ENCODE peak calls at places on chromosome 14, in eight cellular contexts. W is OCI-LY7, A is NB4, N is ovary, Q is brain microvascular endothelial cell, F is HCT116, B is AG04449, V is foreskin fibroblast. O is an unnamed sample.

GRCh38 chr14:85308531-85309300 is 221.2 kb upstream of the FLRT2 start:
- DNase-seq in W (no peak), A (no peak), N (no peak), Q (peak; percentile 57), F (no peak), B (no peak), V (no peak), O (no peak)

GRCh38 chr14:35331605-35332516 is 39.7 kb downstream of the PSMA6 start:
- DNase-seq in W (no peak), A (no peak), N (peak; percentile 60), Q (peak; percentile 40), F (peak; percentile 49), B (no peak), V (peak; percentile 55), O (no peak)

GRCh38 chr14:71314717-71315116 is 407.5 kb downstream of the PCNX1 start:
- DNase-seq in W (no peak), A (no peak), N (no peak), Q (no peak), F (no peak), B (no peak), V (no peak), O (no peak)

GRCh38 chr14:81767266-81767987 is 233.8 kb upstream of the SEL1L start:
- DNase-seq in W (no peak), A (peak; percentile 48), N (no peak), Q (no peak), F (no peak), B (no peak), V (no peak), O (no peak)

GRCh38 chr14:80518173-80518572 is 306.9 kb upstream of the DIO2 start:
- DNase-seq in W (no peak), A (no peak), N (no peak), Q (no peak), F (no peak), B (no peak), V (no peak), O (no peak)

GRCh38 chr14:34873591-34874385 is 1.4 kb downstream of the BAZ1A start:
- DNase-seq in W (peak; percentile 90), A (peak; percentile 98), N (peak; percentile 72), Q (no peak), F (peak; percentile 54), B (no peak), V (peak; percentile 90), O (no peak)

GRCh38 chr14:32102152-32102787 is 25.2 kb downstream of the ARHGAP5 start:
- DNase-seq in W (no peak), A (no peak), N (no peak), Q (no peak), F (no peak), B (no peak), V (no peak), O (no peak)

GRCh38 chr14:79197516-79197915 is 1013.8 kb downstream of the DIO2 start:
- DNase-seq in W (no peak), A (no peak), N (no peak), Q (no peak), F (no peak), B (no peak), V (no peak), O (no peak)

GRCh38 chr14:82710257-82710841 is 1176.7 kb upstream of the SEL1L start:
- DNase-seq in W (peak; percentile 54), A (peak; percentile 71), N (peak; percentile 56), Q (peak; percentile 34), F (peak; percentile 3), B (no peak), V (peak; percentile 81), O (peak; percentile 61)

GRCh38 chr14:77158175-77158908 is 16.8 kb upstream of the ZDHHC22 start:
- DNase-seq in W (no peak), A (no peak), N (no peak), Q (peak; percentile 57), F (no peak), B (peak; percentile 14), V (peak; percentile 83), O (no peak)

GRCh38 chr14:76772300-76773187 is 11.3 kb downstream of the VASH1 start:
- DNase-seq in W (no peak), A (peak; percentile 79), N (peak; percentile 86), Q (peak; percentile 64), F (no peak), B (no peak), V (peak; percentile 60), O (no peak)

GRCh38 chr14:35231207-35231755 is 60.9 kb upstream of the PSMA6 start:
- DNase-seq in W (no peak), A (no peak), N (no peak), Q (no peak), F (no peak), B (no peak), V (no peak), O (no peak)

GRCh38 chr14:52900731-52901130 is 50.1 kb downstream of the FERMT2 start:
- DNase-seq in W (no peak), A (no peak), N (no peak), Q (no peak), F (no peak), B (no peak), V (no peak), O (no peak)

GRCh38 chr14:68109132-68109531 is 289.6 kb downstream of the RAD51B start:
- DNase-seq in W (no peak), A (no peak), N (no peak), Q (no peak), F (no peak), B (no peak), V (peak; percentile 70), O (no peak)

GRCh38 chr14:68112456-68112855 is 292.9 kb downstream of the RAD51B start:
- DNase-seq in W (no peak), A (no peak), N (no peak), Q (no peak), F (no peak), B (no peak), V (peak; percentile 52), O (no peak)

GRCh38 chr14:68113328-68113930 is 293.9 kb downstream of the RAD51B start:
- DNase-seq in W (no peak), A (no peak), N (no peak), Q (no peak), F (no peak), B (no peak), V (no peak), O (no peak)

GRCh38 chr14:68110989-68111704 is 291.6 kb downstream of the RAD51B start:
- DNase-seq in W (no peak), A (no peak), N (no peak), Q (no peak), F (no peak), B (no peak), V (peak; percentile 20), O (no peak)

GRCh38 chr14:68111733-68112270 is 292.2 kb downstream of the RAD51B start:
- DNase-seq in W (no peak), A (no peak), N (no peak), Q (no peak), F (no peak), B (no peak), V (no peak), O (no peak)
- H3K4me3 ChIP-seq in W (no peak overlapping the region), A (no peak overlapping the region), N (no peak overlapping the region), Q (no peak overlapping the region), F (no peak overlapping the region), B (no peak overlapping the region), V (no peak overlapping the region), O (no peak overlapping the region)

GRCh38 chr14:88476825-88477224 is 78.0 kb downstream of the PTPN21 start:
- DNase-seq in W (no peak), A (no peak), N (no peak), Q (no peak), F (no peak), B (no peak), V (no peak), O (no peak)

GRCh38 chr14:88477513-88478250 is 77.1 kb downstream of the PTPN21 start:
- DNase-seq in W (no peak), A (no peak), N (no peak), Q (no peak), F (no peak), B (no peak), V (peak; percentile 39), O (no peak)

GRCh38 chr14:88473791-88474190 is 81.0 kb downstream of the PTPN21 start:
- DNase-seq in W (no peak), A (no peak), N (no peak), Q (no peak), F (no peak), B (no peak), V (no peak), O (no peak)

GRCh38 chr14:88478931-88479330 is 75.9 kb downstream of the PTPN21 start:
- DNase-seq in W (no peak), A (no peak), N (no peak), Q (no peak), F (no peak), B (no peak), V (no peak), O (no peak)

GRCh38 chr14:88476375-88476774 is 78.4 kb downstream of the PTPN21 start:
- DNase-seq in W (no peak), A (no peak), N (no peak), Q (no peak), F (no peak), B (no peak), V (no peak), O (no peak)
- TF ChIP-seq CTCF in W (no peak), A (no peak), N (no peak), Q (no peak), F (no peak), B (no peak), V (no peak), O (no peak)

GRCh38 chr14:101858791-101859537 is 97.5 kb downstream of the PPP2R5C start:
- DNase-seq in W (no peak), A (no peak), N (no peak), Q (no peak), F (no peak), B (no peak), V (no peak), O (no peak)

GRCh38 chr14:101859916-101860315 is 98.4 kb downstream of the PPP2R5C start:
- DNase-seq in W (no peak), A (no peak), N (no peak), Q (no peak), F (no peak), B (no peak), V (no peak), O (no peak)

GRCh38 chr14:101859538-101859902 is 98.0 kb downstream of the PPP2R5C start:
- DNase-seq in W (no peak), A (no peak), N (no peak), Q (no peak), F (no peak), B (no peak), V (no peak), O (no peak)

GRCh38 chr14:101855958-101856357 is 94.4 kb downstream of the PPP2R5C start:
- DNase-seq in W (no peak), A (no peak), N (no peak), Q (no peak), F (no peak), B (no peak), V (no peak), O (no peak)

DNA sequence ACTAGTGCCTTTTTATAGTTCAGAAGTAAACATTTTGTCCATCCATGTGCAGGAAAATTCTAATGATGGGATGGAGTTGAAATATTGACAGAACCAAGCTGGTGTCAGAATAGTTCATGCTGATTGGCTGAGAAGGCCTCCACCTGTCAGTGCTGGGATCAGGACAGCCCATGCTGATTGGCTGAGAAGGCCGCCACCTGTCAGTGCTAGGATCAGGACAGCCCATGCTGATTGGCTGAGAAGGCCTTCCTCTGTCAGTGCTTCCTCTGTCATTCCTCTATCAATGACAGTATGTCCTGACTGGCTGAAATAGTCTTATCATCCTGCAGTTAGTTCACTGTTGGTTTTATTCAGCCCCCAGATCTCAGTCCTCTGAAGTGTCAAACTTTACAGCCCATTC is 95.7 kb downstream of the PPP2R5C start:
- DNase-seq in W (no peak), A (no peak), N (no peak), Q (no peak), F (peak; percentile 28), B (no peak), V (no peak), O (no peak)
- H3K4me3 ChIP-seq in W (no peak overlapping the region), A (no peak overlapping the region), N (no peak overlapping the region), Q (no peak overlapping the region), F (no peak overlapping the region), B (no peak overlapping the region), V (no peak overlapping the region), O (no peak overlapping the region)

GRCh38 chr14:24080888-24081738 is 9.8 kb downstream of the CPNE6 start:
- DNase-seq in W (peak; percentile 87), A (peak; percentile 51), N (no peak), Q (no peak), F (no peak), B (no peak), V (peak; percentile 56), O (no peak)
- TF ChIP-seq CTCF in W (no peak), A (no peak), N (no peak), Q (peak; percentile 7), F (no peak), B (no peak), V (no peak), O (no peak)